ENCODE peak calls at places on chromosomes 3 and 15, in nine cellular contexts. L, Z, W, Y, V, R, K, N and G are unnamed samples.

GRCh38 chr3:184249412-184250166 is at the start of gene EEF1AKMT4:
- DNase-seq in L (peak; percentile 98), Z (peak; percentile 99), W (peak; percentile 98), Y (peak; percentile 98), V (peak; percentile 94), R (peak; percentile 95), K (peak; percentile 97), N (peak; percentile 97), G (peak; percentile 98)

GRCh38 chr15:40249477-40250303 is 10.8 kb downstream of the PAK6 start:
- DNase-seq in L (no peak), Z (peak; percentile 28), W (no peak), Y (peak; percentile 32), V (peak; percentile 70), R (no peak), K (peak; percentile 41), N (no peak), G (no peak)

GRCh38 chr3:101870138-101870537 is 20.8 kb downstream of the NFKBIZ start:
- DNase-seq in L (no peak), Z (no peak), W (no peak), Y (no peak), V (no peak), R (no peak), K (no peak), N (no peak), G (no peak)

GRCh38 chr3:54928056-54928770 is at the start of gene LRTM1:
- DNase-seq in L (no peak), Z (no peak), W (no peak), Y (no peak), V (no peak), R (no peak), K (no peak), N (no peak), G (peak; percentile 77)

GRCh38 chr3:170809021-170809974 is 60.7 kb downstream of the RPL22L1 start:
- DNase-seq in L (peak; percentile 39), Z (no peak), W (no peak), Y (no peak), V (peak; percentile 33), R (no peak), K (no peak), N (peak; percentile 46), G (peak; percentile 76)

GRCh38 chr15:34436956-34437442 is 609 bp downstream of the GOLGA8A start:
- DNase-seq in L (peak; percentile 26), Z (peak; percentile 80), W (no peak), Y (peak; percentile 66), V (peak; percentile 78), R (no peak), K (peak; percentile 55), N (no peak), G (peak; percentile 54)

GRCh38 chr3:93961489-93961888 is 12.2 kb downstream of the PROS1 start:
- DNase-seq in L (no peak), Z (no peak), W (no peak), Y (no peak), V (no peak), R (no peak), K (no peak), N (no peak), G (no peak)

GRCh38 chr15:31306426-31307269 is 20.0 kb upstream of the KLF13 start:
- DNase-seq in L (no peak), Z (peak; percentile 48), W (no peak), Y (peak; percentile 57), V (no peak), R (no peak), K (no peak), N (no peak), G (no peak)

GRCh38 chr3:32759342-32759741 is 58.5 kb upstream of the TRIM71 start:
- DNase-seq in L (no peak), Z (no peak), W (no peak), Y (no peak), V (no peak), R (no peak), K (no peak), N (no peak), G (no peak)

GRCh38 chr3:110344487-110344886 is 727.1 kb upstream of the NECTIN3 start:
- DNase-seq in L (no peak), Z (no peak), W (no peak), Y (no peak), V (no peak), R (no peak), K (no peak), N (no peak), G (no peak)

GRCh38 chr3:105427332-105427731 is 60.6 kb downstream of the ALCAM start:
- DNase-seq in L (no peak), Z (no peak), W (no peak), Y (no peak), V (no peak), R (no peak), K (no peak), N (no peak), G (no peak)

GRCh38 chr15:28886431-28887343 is 913 bp downstream of the APBA2 start:
- DNase-seq in L (no peak), Z (peak; percentile 72), W (no peak), Y (no peak), V (peak; percentile 79), R (no peak), K (peak; percentile 10), N (no peak), G (no peak)

GRCh38 chr15:28887344-28888174 is 1.8 kb downstream of the APBA2 start:
- DNase-seq in L (no peak), Z (peak; percentile 64), W (no peak), Y (no peak), V (peak; percentile 47), R (no peak), K (peak; percentile 30), N (no peak), G (no peak)

GRCh38 chr15:28884151-28884940 is 1.4 kb upstream of the APBA2 start:
- DNase-seq in L (no peak), Z (no peak), W (no peak), Y (no peak), V (no peak), R (no peak), K (no peak), N (no peak), G (no peak)

GRCh38 chr15:28885289-28885629 is 515 bp upstream of the APBA2 start:
- DNase-seq in L (no peak), Z (peak; percentile 69), W (no peak), Y (no peak), V (no peak), R (no peak), K (no peak), N (no peak), G (no peak)

GRCh38 chr15:28885630-28886430 is at the start of gene APBA2:
- DNase-seq in L (peak; percentile 50), Z (peak; percentile 75), W (no peak), Y (no peak), V (peak; percentile 87), R (no peak), K (no peak), N (no peak), G (peak; percentile 56)
- TF ChIP-seq CTCF in L (no peak), Z (no peak), W (no peak), Y (no peak), V (no peak), R (no peak), K (no peak), N (no peak), G (peak; percentile 0)

GRCh38 chr15:78157203-78157602 is 8.0 kb downstream of the IDH3A start:
- DNase-seq in L (no peak), Z (no peak), W (no peak), Y (no peak), V (no peak), R (no peak), K (no peak), N (no peak), G (no peak)

GRCh38 chr15:78154955-78155354 is 5.8 kb downstream of the IDH3A start:
- DNase-seq in L (no peak), Z (no peak), W (no peak), Y (no peak), V (no peak), R (no peak), K (no peak), N (no peak), G (no peak)

GRCh38 chr15:78159395-78159794 is 10.2 kb downstream of the IDH3A start:
- DNase-seq in L (no peak), Z (no peak), W (no peak), Y (no peak), V (no peak), R (no peak), K (no peak), N (no peak), G (no peak)

GRCh38 chr15:78156653-78157052 is 7.5 kb downstream of the IDH3A start:
- DNase-seq in L (no peak), Z (no peak), W (no peak), Y (no peak), V (no peak), R (no peak), K (no peak), N (no peak), G (no peak)

DNA sequence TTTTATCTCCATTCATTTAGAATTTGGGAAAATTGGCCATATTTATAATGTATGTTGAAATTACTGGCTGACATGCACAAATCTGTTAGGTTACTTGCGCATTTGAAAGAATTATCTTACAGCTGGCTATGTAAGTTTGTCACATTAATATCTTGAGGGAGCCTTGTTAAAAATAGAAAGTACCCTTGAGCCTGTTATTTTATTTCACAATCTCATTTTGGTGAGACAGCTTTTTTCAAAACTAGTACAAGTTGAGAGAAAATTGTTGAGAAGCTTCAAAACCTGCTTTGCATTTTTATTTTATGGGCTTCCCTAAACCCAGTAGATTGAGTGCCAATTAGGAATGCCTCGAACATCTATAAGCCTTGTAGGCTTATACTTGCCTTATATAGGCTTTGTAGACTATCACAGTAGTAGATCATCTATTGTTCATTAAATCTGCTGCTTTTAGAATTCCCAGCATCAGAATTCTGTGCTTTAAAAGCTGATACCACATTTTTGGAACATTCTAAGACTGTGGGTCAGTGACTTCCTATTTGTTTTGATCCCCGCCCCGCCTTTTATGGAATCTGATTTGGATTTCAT is 6.3 kb downstream of the IDH3A start:
- DNase-seq in L (no peak), Z (no peak), W (no peak), Y (no peak), V (no peak), R (no peak), K (no peak), N (no peak), G (no peak)
- H3K27ac ChIP-seq in L (no peak overlapping the region), Z (no peak overlapping the region), W (peak overlapping the region; percentile 76), Y (peak overlapping the region; percentile 71), V (no peak overlapping the region), R (peak overlapping the region; percentile 50), K (peak overlapping the region; percentile 21), N (peak overlapping the region; percentile 12), G (no peak overlapping the region)

DNA sequence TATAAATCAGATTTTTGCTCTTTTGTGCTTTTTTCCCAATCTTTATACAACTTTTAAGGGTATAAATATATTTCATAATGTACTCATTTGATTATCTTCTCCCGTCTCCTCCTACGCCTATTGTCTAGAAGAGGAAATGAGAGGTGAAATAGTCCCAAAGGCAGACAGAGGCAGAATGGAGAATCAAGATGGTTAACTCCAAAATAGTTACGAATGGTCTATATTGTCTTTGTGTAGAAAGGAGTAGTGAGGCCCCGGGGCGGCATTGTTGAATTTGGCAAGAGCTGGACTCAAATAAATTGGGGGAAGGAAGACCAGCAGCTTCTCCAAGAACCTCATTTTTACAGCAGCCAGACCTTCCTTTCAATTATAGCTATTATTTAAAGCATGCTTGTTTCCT is 23.9 kb downstream of the ITPR1 start:
- DNase-seq in L (no peak), Z (no peak), W (no peak), Y (no peak), V (no peak), R (no peak), K (no peak), N (no peak), G (no peak)
- H3K4me3 ChIP-seq in L (no peak overlapping the region), Z (no peak overlapping the region), W (no peak overlapping the region), Y (no peak overlapping the region), V (no peak overlapping the region), R (no peak overlapping the region), K (no peak overlapping the region), N (no peak overlapping the region), G (no peak overlapping the region)

GRCh38 chr3:72892870-72893269 is 5.0 kb downstream of the GXYLT2 start:
- DNase-seq in L (no peak), Z (no peak), W (no peak), Y (no peak), V (peak; percentile 40), R (no peak), K (no peak), N (peak; percentile 24), G (peak; percentile 24)
- TF ChIP-seq CTCF in L (no peak), Z (no peak), W (no peak), Y (no peak), V (peak; percentile 57), R (no peak), K (no peak), N (no peak), G (peak; percentile 56)